ENCODE peak calls at places on chromosomes 6 and 20, in seven cellular contexts. W is stimulated activated CD8-positive, alpha-beta memory T cell treated with anti-CD3 and anti-CD28 coated beads, Interleukin-15, amount 100 ng/mL, for 48 hours; B is ELR; J is NCI-H1436; T is GM13977; I is EL; Y is fibroblast of lung. H is an unnamed sample.
A peak's percentile ranks its signal among the peaks of the same experiment; 100 is the strongest.

GRCh38 chr6:84652356-84653026 is 111.9 kb downstream of the TBX18 start:
- DNase-seq in W (no peak), B (peak; percentile 96), J (no peak), T (no peak), I (peak; percentile 97), Y (peak; percentile 95), H (peak; percentile 92)

GRCh38 chr20:22775256-22775655 is 190.9 kb upstream of the FOXA2 start:
- DNase-seq in W (no peak), B (no peak), J (no peak), T (no peak), I (no peak), Y (no peak), H (peak; percentile 40)

GRCh38 chr6:30259140-30260035 is 46.2 kb upstream of the TRIM26 start:
- DNase-seq in W (peak; percentile 38), B (peak; percentile 87), J (peak; percentile 64), T (peak; percentile 88), I (peak; percentile 84), Y (peak; percentile 76), H (peak; percentile 79)

GRCh38 chr6:41707565-41708200 is 27.7 kb downstream of the TFEB start:
- DNase-seq in W (no peak), B (no peak), J (no peak), T (no peak), I (no peak), Y (no peak), H (no peak)

GRCh38 chr20:36096404-36096799 is 58.1 kb upstream of the EPB41L1 start:
- DNase-seq in W (no peak), B (no peak), J (no peak), T (no peak), I (no peak), Y (peak; percentile 58), H (no peak)

GRCh38 chr6:148242180-148242579 is 100.5 kb upstream of the SASH1 start:
- DNase-seq in W (no peak), B (no peak), J (no peak), T (no peak), I (no peak), Y (no peak), H (no peak)

GRCh38 chr6:159044899-159045727 is at the start of gene TAGAP:
- DNase-seq in W (peak; percentile 81), B (peak; percentile 35), J (no peak), T (peak; percentile 80), I (peak; percentile 38), Y (no peak), H (no peak)

GRCh38 chr6:150696156-150696555 is 96.5 kb downstream of the PLEKHG1 start:
- DNase-seq in W (no peak), B (no peak), J (no peak), T (no peak), I (no peak), Y (no peak), H (no peak)

GRCh38 chr6:170111816-170112582 is 178.9 kb downstream of the DLL1 start:
- DNase-seq in W (no peak), B (no peak), J (no peak), T (no peak), I (no peak), Y (no peak), H (no peak)

GRCh38 chr6:142551145-142551811 is 249.5 kb downstream of the ADGRG6 start:
- DNase-seq in W (peak; percentile 40), B (peak; percentile 48), J (no peak), T (no peak), I (peak; percentile 54), Y (peak; percentile 42), H (peak; percentile 65)

GRCh38 chr20:60035-60918 is 27.2 kb upstream of the DEFB125 start:
- DNase-seq in W (no peak), B (no peak), J (no peak), T (no peak), I (peak; percentile 2), Y (peak; percentile 6), H (peak; percentile 67)

GRCh38 chr20:63381781-63382431 is 20.8 kb upstream of the CHRNA4 start:
- DNase-seq in W (peak; percentile 6), B (no peak), J (no peak), T (peak; percentile 85), I (no peak), Y (no peak), H (no peak)

GRCh38 chr6:79127660-79128059 is 49.6 kb upstream of the PHIP start:
- DNase-seq in W (no peak), B (peak; percentile 1), J (no peak), T (no peak), I (no peak), Y (no peak), H (no peak)

GRCh38 chr6:118562248-118562647 is 14.2 kb downstream of the PLN start:
- DNase-seq in W (no peak), B (no peak), J (no peak), T (no peak), I (no peak), Y (no peak), H (no peak)

GRCh38 chr20:1664911-1665310 is 7.3 kb upstream of the SIRPG start:
- DNase-seq in W (peak; percentile 65), B (no peak), J (no peak), T (peak; percentile 16), I (no peak), Y (no peak), H (no peak)

H was measured in RPMI7951.